ENCODE peak calls at places on chromosomes 4 and X, in eight cellular contexts. L is tibial nerve, A is esophagus squamous epithelium, R is PC-3, Q is A549, N is cardiac muscle cell, S is mammary epithelial cell, G is astrocyte. Y is an unnamed sample. For H3K4me1, the result is how much of the 10 kb centered on the place peaks cover.

GRCh38 chrX:36160056-36160455 is 240.5 kb downstream of the CFAP47 start:
- DNase-seq in L (no peak), A (no peak), R (no peak), Q (no peak), N (no peak), S (no peak), G (no peak), Y (no peak)

GRCh38 chr4:164307262-164307661 is 446.7 kb upstream of the SMIM31 start:
- DNase-seq in L (no peak), A (no peak), R (no peak), Q (no peak), N (no peak), S (no peak), G (no peak), Y (no peak)

GRCh38 chr4:40228497-40229365 is 31.9 kb downstream of the RHOH start:
- DNase-seq in L (no peak), A (no peak), R (peak), Q (no peak), N (no peak), S (no peak), G (no peak), Y (no peak)

GRCh38 chrX:124263743-124264142 is 68.7 kb upstream of the TEX13D start:
- DNase-seq in L (no peak), A (no peak), R (peak), Q (no peak), N (no peak), S (peak), G (no peak), Y (no peak)

GRCh38 chr4:25814323-25814722 is 48.5 kb downstream of the SEL1L3 start:
- DNase-seq in L (peak), A (no peak), R (peak), Q (peak), N (peak), S (peak), G (peak), Y (peak)

GRCh38 chr4:154822775-154823174 is 41.7 kb downstream of the RBM46 start:
- DNase-seq in L (no peak), A (no peak), R (peak), Q (no peak), N (peak), S (peak), G (peak), Y (no peak)

GRCh38 chr4:22029803-22030202 is 81.2 kb upstream of the KCNIP4 start:
- DNase-seq in L (no peak), A (no peak), R (peak), Q (no peak), N (no peak), S (no peak), G (no peak), Y (no peak)

GRCh38 chrX:154059729-154060245 is 37.7 kb downstream of the MECP2 start:
- DNase-seq in L (no peak), A (no peak), R (no peak), Q (no peak), N (no peak), S (no peak), G (no peak), Y (no peak)

GRCh38 chr4:8553958-8554357 is 26.2 kb upstream of the GPR78 start:
- DNase-seq in L (no peak), A (no peak), R (no peak), Q (no peak), N (no peak), S (no peak), G (no peak), Y (peak)
- H3K4me1 ChIP-seq in L (under half), A (under half), R (under half), Q (under half), N (under half), S (under half), G (under half), Y (under half)

GRCh38 chr4:52987401-52988056 is 125.4 kb downstream of the RASL11B start:
- DNase-seq in L (no peak), A (no peak), R (no peak), Q (no peak), N (peak), S (no peak), G (peak), Y (no peak)

GRCh38 chr4:52979821-52980590 is 117.9 kb downstream of the RASL11B start:
- DNase-seq in L (no peak), A (no peak), R (peak), Q (no peak), N (no peak), S (peak), G (no peak), Y (no peak)

GRCh38 chr4:52982246-52982950 is 120.3 kb downstream of the RASL11B start:
- DNase-seq in L (no peak), A (no peak), R (peak), Q (peak), N (peak), S (peak), G (peak), Y (no peak)

GRCh38 chr4:52984469-52984868 is 122.4 kb downstream of the RASL11B start:
- DNase-seq in L (no peak), A (no peak), R (peak), Q (no peak), N (no peak), S (peak), G (peak), Y (no peak)

DNA sequence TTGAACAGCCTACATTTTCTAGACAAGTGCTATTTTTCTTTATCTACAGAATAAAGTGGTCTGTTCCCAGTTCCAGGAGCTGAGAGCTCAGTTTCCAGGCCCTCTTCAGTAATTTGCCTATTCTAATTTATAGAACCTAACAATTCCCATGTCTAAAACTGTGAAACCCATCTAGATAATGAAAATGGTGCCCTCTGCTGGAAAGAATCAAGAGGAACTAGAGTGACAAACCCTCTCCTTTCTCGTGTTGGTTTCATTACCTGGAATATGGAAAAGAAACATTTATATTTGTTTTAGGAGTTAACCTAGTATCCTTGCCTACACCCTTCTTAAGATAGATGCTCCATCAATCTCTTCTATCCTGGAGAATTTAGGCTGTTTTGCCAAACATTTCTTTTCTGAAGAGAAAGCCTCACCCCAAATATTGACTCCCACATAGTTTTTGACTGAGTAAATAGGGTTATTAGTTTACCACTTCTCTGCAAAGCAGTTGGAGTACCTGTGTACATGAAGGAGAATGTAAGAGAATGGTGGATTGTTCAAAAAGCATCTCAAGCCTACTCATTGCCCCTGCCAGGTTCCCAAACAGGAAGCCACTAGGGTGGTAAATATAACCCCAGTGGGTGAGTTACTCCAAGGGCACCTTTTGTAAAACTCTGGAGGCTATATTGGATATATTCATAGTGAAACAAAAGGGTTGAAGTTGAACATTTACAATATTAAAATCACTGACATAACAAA is 121.6 kb downstream of the RASL11B start:
- DNase-seq in L (no peak), A (no peak), R (peak), Q (peak), N (peak), S (peak), G (peak), Y (no peak)
- TF ChIP-seq CTCF in L (peak), A (peak), R (peak), Q (peak), N (peak), S (peak), G (peak), Y (peak)

GRCh38 chrX:115591856-115592842 is 31.2 kb downstream of the PLS3 start:
- DNase-seq in L (no peak), A (no peak), R (peak), Q (no peak), N (no peak), S (peak), G (no peak), Y (no peak)

GRCh38 chrX:115584715-115585114 is 23.7 kb downstream of the PLS3 start:
- DNase-seq in L (no peak), A (no peak), R (peak), Q (no peak), N (peak), S (peak), G (peak), Y (no peak)

GRCh38 chrX:115591420-115591819 is 30.4 kb downstream of the PLS3 start:
- DNase-seq in L (no peak), A (no peak), R (no peak), Q (no peak), N (no peak), S (peak), G (no peak), Y (no peak)

GRCh38 chrX:115589419-115589818 is 28.4 kb downstream of the PLS3 start:
- DNase-seq in L (no peak), A (no peak), R (peak), Q (no peak), N (no peak), S (peak), G (no peak), Y (no peak)

DNA sequence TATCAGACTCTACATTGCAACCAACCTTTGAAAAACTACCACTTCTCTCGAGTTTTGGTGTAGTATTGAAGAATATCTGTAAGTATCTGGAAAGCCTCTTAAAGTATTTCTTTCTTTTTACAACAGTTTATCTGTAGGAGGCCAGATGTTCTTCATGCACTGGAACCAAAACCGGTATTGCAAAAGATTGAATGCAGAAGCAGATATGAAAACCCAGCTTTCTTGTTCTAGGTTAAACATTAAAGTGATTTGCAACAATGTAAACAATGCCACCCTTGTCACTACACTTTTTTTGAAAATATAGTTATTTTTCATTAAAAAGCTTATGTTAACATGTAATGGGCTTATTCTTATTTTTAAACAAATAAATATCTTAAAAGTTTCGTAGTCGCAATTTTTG is 27.2 kb downstream of the PLS3 start:
- DNase-seq in L (no peak), A (no peak), R (no peak), Q (no peak), N (peak), S (no peak), G (no peak), Y (no peak)
- H3K27ac ChIP-seq in L (no peak), A (peak), R (peak), Q (no peak), N (no peak), S (no peak), G (no peak), Y (no peak)

DNA sequence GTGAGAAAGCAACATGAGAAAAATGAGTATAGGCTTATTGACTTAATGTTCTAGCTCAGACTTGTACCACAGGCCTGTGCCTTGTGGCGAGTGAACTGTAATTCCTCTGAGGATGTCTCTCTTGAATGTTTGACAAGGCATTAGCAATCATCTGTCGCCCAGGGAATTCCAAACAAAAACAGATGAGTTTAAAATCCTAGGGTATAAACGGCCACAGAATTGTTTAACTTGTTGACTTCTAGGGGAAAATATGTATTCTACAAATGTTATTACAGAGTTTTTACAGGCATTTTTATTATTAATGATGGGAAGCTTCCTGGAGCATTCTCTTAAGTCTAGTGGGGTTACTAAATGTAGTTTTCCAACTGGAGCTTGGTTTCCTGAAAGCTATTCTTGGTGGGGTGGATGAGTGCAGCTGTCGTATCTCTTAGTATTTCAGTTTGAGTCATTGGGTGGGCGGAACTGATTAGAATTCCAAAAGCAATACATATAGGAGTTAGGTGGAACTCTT is 40.6 kb downstream of the ARHGAP10 start:
- DNase-seq in L (no peak), A (no peak), R (peak), Q (no peak), N (peak), S (peak), G (peak), Y (no peak)
- H3K4me1 ChIP-seq in L (under half), A (under half), R (under half), Q (half or more), N (under half), S (under half), G (under half), Y (under half)

DNA sequence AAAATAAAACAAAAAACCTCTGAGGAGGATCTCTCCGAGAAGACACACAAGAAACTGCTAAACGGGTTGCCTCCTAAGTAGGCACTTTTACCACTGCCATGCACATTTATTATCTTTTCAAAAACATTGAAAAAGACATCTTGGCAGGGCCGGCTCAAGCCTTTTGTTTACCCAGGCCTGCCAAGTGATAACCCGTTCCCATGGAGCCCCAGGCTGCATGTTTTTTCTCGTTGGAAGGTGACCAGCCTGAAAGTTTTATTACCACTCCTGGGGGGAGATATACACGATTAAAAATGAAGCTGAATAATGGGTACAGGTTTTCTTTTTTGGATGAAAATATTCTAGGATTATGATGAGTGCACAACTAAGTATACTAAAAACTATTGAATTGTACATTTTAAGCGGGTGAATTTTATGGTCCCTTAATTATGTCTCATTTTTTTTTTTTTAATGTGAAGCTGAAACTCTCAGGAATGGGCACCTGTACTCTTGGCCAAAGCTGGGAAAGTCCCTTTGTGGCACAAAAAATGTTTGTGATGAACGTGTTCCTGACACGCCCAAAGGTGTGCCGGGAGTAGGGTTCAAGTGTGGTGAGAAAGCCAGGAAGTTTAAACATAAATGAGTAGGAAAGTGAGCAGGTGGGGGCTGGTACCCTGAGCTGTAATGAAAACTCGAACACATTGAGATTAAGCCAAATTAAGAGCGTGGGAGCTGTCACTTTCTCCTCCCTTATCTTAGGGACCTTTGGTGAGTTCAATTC is 1.5 kb upstream of the MAP7D2 start:
- DNase-seq in L (no peak), A (no peak), R (peak), Q (no peak), N (no peak), S (peak), G (no peak), Y (no peak)
- TF ChIP-seq CTCF in L (no peak), A (no peak), R (no peak), Q (no peak), N (no peak), S (no peak), G (no peak), Y (no peak)

GRCh38 chrX:133412246-133412645 is 3.0 kb downstream of the GPC4 start:
- DNase-seq in L (no peak), A (no peak), R (no peak), Q (no peak), N (peak), S (no peak), G (peak), Y (no peak)
- H3K27ac ChIP-seq in L (peak), A (no peak), R (no peak), Q (no peak), N (no peak), S (no peak), G (peak), Y (no peak)

DNA sequence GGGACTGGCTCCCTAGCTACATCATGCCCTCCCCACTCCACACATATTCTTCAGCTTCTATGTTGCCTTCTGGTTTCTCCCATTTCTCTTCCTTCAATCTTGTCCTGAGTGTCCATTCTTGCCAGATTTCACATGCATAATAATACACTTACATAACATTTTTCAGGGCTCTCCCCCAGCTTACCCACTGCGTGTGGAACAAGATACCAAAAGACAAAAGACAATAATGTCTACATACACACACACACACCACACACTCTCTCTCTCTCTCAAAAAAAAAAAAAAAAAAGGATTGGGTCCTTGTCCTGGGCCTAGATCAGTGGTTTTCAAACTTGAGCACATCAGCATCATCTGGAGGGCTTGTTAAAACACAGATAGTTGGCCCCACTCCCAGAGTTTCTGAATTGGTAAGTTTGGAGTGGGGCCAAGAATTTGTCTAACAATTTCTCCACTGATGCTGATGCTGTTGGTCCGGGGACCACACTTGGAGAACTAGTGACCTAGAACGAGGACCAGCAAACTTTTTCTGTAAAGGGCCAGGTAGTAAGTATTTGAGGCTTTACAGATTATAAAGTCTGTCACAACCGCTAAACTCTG is 6.5 kb upstream of the SMARCA1 start:
- DNase-seq in L (no peak), A (no peak), R (peak), Q (no peak), N (peak), S (peak), G (peak), Y (no peak)
- H3K4me1 ChIP-seq in L (under half), A (under half), R (under half), Q (under half), N (under half), S (under half), G (under half), Y (under half)

GRCh38 chrX:142804085-142804484 is 221.6 kb upstream of the SPANXN4 start:
- DNase-seq in L (no peak), A (no peak), R (peak), Q (no peak), N (no peak), S (no peak), G (no peak), Y (no peak)
- TF ChIP-seq CTCF in L (no peak), A (no peak), R (peak), Q (no peak), N (no peak), S (no peak), G (no peak), Y (no peak)